ENCODE peak calls at places on chromosomes 12 and 14, in six cellular contexts. G is spleen; A is CD4-positive, CD25-positive, alpha-beta regulatory T cell; Y is IMR-90; Z is heart right ventricle; J is Panc1. X is an unnamed sample.
A peak's percentile ranks its signal among the peaks of the same experiment; 100 is the strongest.

GRCh38 chr12:3698218-3698974 is 54.5 kb downstream of the CRACR2A start:
- DNase-seq in Z (no peak), G (no peak), Y (peak; percentile 95), A (no peak), J (no peak), X (no peak)

GRCh38 chr12:29066061-29066588 is 83.0 kb upstream of the FAR2 start:
- DNase-seq in A (no peak), Z (no peak), G (no peak), J (no peak), Y (peak; percentile 50), X (no peak)

GRCh38 chr14:52948039-52948438 is 2.8 kb downstream of the FERMT2 start:
- DNase-seq in J (no peak), Z (no peak), A (no peak), G (no peak), Y (no peak), X (no peak)

GRCh38 chr12:62732861-62733427 is 202.0 kb downstream of the PPM1H start:
- DNase-seq in A (no peak), G (no peak), Y (peak; percentile 73), Z (no peak), J (no peak), X (no peak)

GRCh38 chr12:69097619-69098368 is 141.6 kb upstream of the CPSF6 start:
- DNase-seq in J (no peak), A (no peak), Y (no peak), G (no peak), Z (no peak), X (no peak)

GRCh38 chr12:70927356-70927755 is 6.8 kb upstream of the PTPRR start:
- DNase-seq in Y (no peak), J (no peak), Z (no peak), G (no peak), A (no peak), X (no peak)

GRCh38 chr14:26863736-26864135 is 265.9 kb upstream of the NOVA1 start:
- DNase-seq in A (no peak), Z (no peak), G (no peak), J (no peak), Y (no peak), X (no peak)

GRCh38 chr14:53924754-53925153 is 31.9 kb downstream of the BMP4 start:
- DNase-seq in G (no peak), A (no peak), Y (peak; percentile 95), Z (no peak), J (no peak), X (no peak)

GRCh38 chr12:76720068-76720467 is 43.8 kb upstream of the ZDHHC17 start:
- DNase-seq in Y (peak; percentile 73), G (no peak), A (no peak), J (no peak), Z (no peak), X (no peak)

GRCh38 chr12:6269986-6270385 is 40.5 kb upstream of the PLEKHG6 start:
- DNase-seq in A (no peak), Z (no peak), J (no peak), Y (no peak), G (peak; percentile 23), X (no peak)

GRCh38 chr12:5656836-5657235 is 224.9 kb downstream of the NTF3 start:
- DNase-seq in Z (no peak), J (no peak), A (no peak), Y (no peak), G (no peak), X (no peak)

GRCh38 chr12:62306569-62307530 is 46.6 kb downstream of the USP15 start:
- DNase-seq in G (no peak), A (no peak), J (no peak), Z (no peak), Y (no peak), X (no peak)

GRCh38 chr12:47808574-47809380 is 10.9 kb downstream of the HDAC7 start:
- DNase-seq in J (no peak), A (peak; percentile 35), G (no peak), Y (peak; percentile 44), Z (no peak), X (no peak)

GRCh38 chr12:56631790-56632700 is 1.9 kb upstream of the BAZ2A start:
- DNase-seq in Z (peak; percentile 74), Y (peak; percentile 30), A (peak; percentile 26), G (peak; percentile 92), J (no peak), X (peak; percentile 49)

GRCh38 chr14:69357544-69358200 is 40.4 kb downstream of the ERH start:
- DNase-seq in Y (no peak), A (no peak), J (no peak), Z (no peak), G (no peak), X (no peak)

GRCh38 chr12:1630827-1631591 is 2.0 kb downstream of the WNT5B start:
- DNase-seq in Y (peak; percentile 77), Z (no peak), J (no peak), A (no peak), G (no peak), X (no peak)

GRCh38 chr12:1632702-1633101 is 3.7 kb downstream of the WNT5B start:
- DNase-seq in Z (no peak), A (no peak), J (no peak), G (no peak), Y (no peak), X (no peak)

GRCh38 chr12:1630081-1630826 is 1.2 kb downstream of the WNT5B start:
- DNase-seq in A (no peak), Z (peak; percentile 47), G (peak; percentile 84), Y (no peak), J (no peak), X (no peak)

GRCh38 chr12:1628671-1629337 is at the start of gene WNT5B:
- DNase-seq in J (no peak), Y (no peak), Z (no peak), A (no peak), G (no peak), X (no peak)

GRCh38 chr12:1629338-1630080 is 478 bp downstream of the WNT5B start:
- DNase-seq in Y (no peak), G (no peak), A (no peak), J (no peak), Z (no peak), X (no peak)
- H3K27ac ChIP-seq in Y (no peak overlapping the region), G (no peak overlapping the region), A (no peak overlapping the region), J (no peak overlapping the region), Z (peak overlapping the region; percentile 50), X (no peak overlapping the region)

GRCh38 chr12:86261142-86261541 is 5.0 kb upstream of the MGAT4C start:
- DNase-seq in Y (peak; percentile 41), J (no peak), A (no peak), G (no peak), Z (no peak), X (no peak)
- H3K27ac ChIP-seq in Y (no peak overlapping the region), J (no peak overlapping the region), A (no peak overlapping the region), G (no peak overlapping the region), Z (no peak overlapping the region), X (no peak overlapping the region)

DNA sequence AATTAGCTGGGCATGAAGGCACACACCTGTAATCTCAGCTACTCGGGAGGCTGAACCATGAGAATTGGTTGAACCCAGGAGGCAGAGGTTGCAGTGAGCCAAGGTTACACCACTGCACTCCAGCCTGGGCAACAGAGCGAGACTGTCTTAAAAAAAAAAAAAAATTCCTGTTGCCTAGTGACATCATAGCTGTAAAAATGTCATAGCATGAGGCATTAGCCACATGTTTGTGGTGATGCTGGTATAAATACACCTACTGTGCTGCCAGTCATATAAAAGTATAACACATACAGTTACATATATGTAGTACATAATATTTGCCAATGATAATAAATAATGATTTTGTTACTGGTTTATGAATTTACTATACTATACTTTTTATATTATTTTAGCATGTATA is 22.2 kb downstream of the SLC41A2 start:
- DNase-seq in Y (no peak), J (no peak), A (no peak), Z (no peak), G (no peak), X (no peak)
- H3K27ac ChIP-seq in Y (no peak overlapping the region), J (no peak overlapping the region), A (no peak overlapping the region), Z (no peak overlapping the region), G (no peak overlapping the region), X (no peak overlapping the region)

GRCh38 chr14:75144944-75145343 is 18.1 kb upstream of the NEK9 start:
- DNase-seq in G (no peak), Z (peak; percentile 22), Y (no peak), A (no peak), J (no peak), X (no peak)
- H3K27ac ChIP-seq in G (peak overlapping the region; percentile 81), Z (peak overlapping the region; percentile 42), Y (no peak overlapping the region), A (no peak overlapping the region), J (no peak overlapping the region), X (no peak overlapping the region)

GRCh38 chr14:35986219-35986573 is 160.1 kb downstream of the BRMS1L start:
- DNase-seq in J (no peak), A (no peak), Z (no peak), G (no peak), Y (no peak), X (no peak)

GRCh38 chr14:35988972-35989690 is 163.0 kb downstream of the BRMS1L start:
- DNase-seq in G (no peak), J (no peak), Y (no peak), Z (no peak), A (no peak), X (no peak)

GRCh38 chr14:35989736-35990135 is 163.6 kb downstream of the BRMS1L start:
- DNase-seq in J (no peak), A (no peak), Y (no peak), Z (no peak), G (no peak), X (no peak)

GRCh38 chr14:35987731-35988130 is 161.6 kb downstream of the BRMS1L start:
- DNase-seq in Y (no peak), A (no peak), G (no peak), J (no peak), Z (no peak), X (no peak)

GRCh38 chr14:35988550-35988949 is 162.4 kb downstream of the BRMS1L start:
- DNase-seq in Z (no peak), A (no peak), J (no peak), G (no peak), Y (no peak), X (no peak)
- H3K27ac ChIP-seq in Z (no peak overlapping the region), A (no peak overlapping the region), J (no peak overlapping the region), G (no peak overlapping the region), Y (no peak overlapping the region), X (no peak overlapping the region)

GRCh38 chr14:95189400-95190162 is 32.3 kb upstream of the DICER1 start:
- DNase-seq in Z (no peak), J (no peak), Y (no peak), A (no peak), G (no peak), X (no peak)
- H3K27ac ChIP-seq in Z (peak overlapping the region; percentile 78), J (no peak overlapping the region), Y (no peak overlapping the region), A (no peak overlapping the region), G (no peak overlapping the region), X (no peak overlapping the region)

X was measured in effector memory CD4-positive, alpha-beta T cell.